ENCODE peak calls at places on chromosomes 5 and 9, in four cellular contexts. L, U, G and V are unnamed samples. For H3K4me1, the result is how much of the 10 kb centered on the place peaks cover.

GRCh38 chr9:130002320-130002719 is 40.7 kb downstream of the FNBP1 start:
- DNase-seq in L (no peak), G (no peak), U (no peak), V (no peak)

GRCh38 chr5:149656576-149657182 is 73.4 kb upstream of the PPARGC1B start:
- DNase-seq in G (no peak), U (no peak), L (peak), V (no peak)

GRCh38 chr9:96299823-96300222 is 2.2 kb downstream of the HSD17B3 start:
- DNase-seq in U (no peak), G (no peak), L (no peak), V (no peak)

GRCh38 chr5:158461240-158461854 is 602.4 kb upstream of the CLINT1 start:
- DNase-seq in U (peak), L (no peak), G (peak), V (no peak)

GRCh38 chr9:15834541-15834940 is 281.7 kb downstream of the CCDC171 start:
- DNase-seq in G (no peak), U (no peak), L (no peak), V (no peak)

GRCh38 chr5:60510049-60510448 is 189.9 kb downstream of the DEPDC1B start:
- DNase-seq in G (no peak), U (no peak), L (no peak), V (no peak)

GRCh38 chr5:150457112-150457511 is 7.6 kb upstream of the RPS14 start:
- DNase-seq in U (no peak), G (no peak), L (peak), V (no peak)

GRCh38 chr9:7324031-7324654 is 475.4 kb downstream of the DMAC1 start:
- DNase-seq in G (no peak), U (no peak), L (no peak), V (no peak)

GRCh38 chr9:72597181-72597517 is 75.7 kb downstream of the TMC1 start:
- DNase-seq in G (no peak), U (no peak), L (no peak), V (no peak)

GRCh38 chr5:177317959-177318377 is 6.3 kb upstream of the MXD3 start:
- DNase-seq in G (peak), U (peak), L (peak), V (peak)

GRCh38 chr5:149581931-149582768 is 852 bp downstream of the ARHGEF37 start:
- DNase-seq in G (no peak), U (peak), L (no peak), V (no peak)

GRCh38 chr5:128350705-128351104 is 187.3 kb downstream of the FBN2 start:
- DNase-seq in G (no peak), U (no peak), L (no peak), V (no peak)

GRCh38 chr5:37825334-37825915 is 14.4 kb downstream of the GDNF start:
- DNase-seq in G (no peak), U (no peak), L (no peak), V (no peak)

GRCh38 chr9:20636883-20637440 is 14.7 kb upstream of the MLLT3 start:
- DNase-seq in U (no peak), L (no peak), G (no peak), V (no peak)

GRCh38 chr5:38104497-38105230 is 153.7 kb upstream of the EGFLAM start:
- DNase-seq in G (no peak), L (no peak), U (no peak), V (no peak)

GRCh38 chr9:100099722-100100042 is 639 bp downstream of the INVS start:
- DNase-seq in G (no peak), L (no peak), U (peak), V (no peak)

GRCh38 chr9:18385676-18386075 is 88.3 kb upstream of the ADAMTSL1 start:
- DNase-seq in G (no peak), U (no peak), L (no peak), V (no peak)

GRCh38 chr9:122051401-122052346 is 41.4 kb downstream of the TTLL11 start:
- DNase-seq in G (no peak), L (no peak), U (no peak), V (no peak)

GRCh38 chr5:11928909-11929308 is 24.7 kb upstream of the CTNND2 start:
- DNase-seq in L (no peak), U (no peak), G (no peak), V (no peak)

GRCh38 chr9:80649001-80649420 is 1040.3 kb downstream of the TLE1 start:
- DNase-seq in U (no peak), G (peak), L (peak), V (no peak)

GRCh38 chr5:79235222-79235577 is 731 bp upstream of the JMY start:
- DNase-seq in G (no peak), U (no peak), L (no peak), V (no peak)

GRCh38 chr9:76588320-76588719 is 129.3 kb downstream of the GCNT1 start:
- DNase-seq in G (no peak), U (no peak), L (no peak), V (no peak)

GRCh38 chr5:133819977-133820471 is 148.4 kb downstream of the C5orf15 start:
- DNase-seq in U (no peak), L (peak), G (no peak), V (no peak)
- H3K4me3 ChIP-seq in U (no peak), L (no peak), G (no peak), V (no peak)

GRCh38 chr9:37295178-37295577 is 127.3 kb upstream of the GRHPR start:
- DNase-seq in L (no peak), U (no peak), G (no peak), V (no peak)
- H3K4me1 ChIP-seq in L (under half), U (under half), G (under half), V (half or more)

DNA sequence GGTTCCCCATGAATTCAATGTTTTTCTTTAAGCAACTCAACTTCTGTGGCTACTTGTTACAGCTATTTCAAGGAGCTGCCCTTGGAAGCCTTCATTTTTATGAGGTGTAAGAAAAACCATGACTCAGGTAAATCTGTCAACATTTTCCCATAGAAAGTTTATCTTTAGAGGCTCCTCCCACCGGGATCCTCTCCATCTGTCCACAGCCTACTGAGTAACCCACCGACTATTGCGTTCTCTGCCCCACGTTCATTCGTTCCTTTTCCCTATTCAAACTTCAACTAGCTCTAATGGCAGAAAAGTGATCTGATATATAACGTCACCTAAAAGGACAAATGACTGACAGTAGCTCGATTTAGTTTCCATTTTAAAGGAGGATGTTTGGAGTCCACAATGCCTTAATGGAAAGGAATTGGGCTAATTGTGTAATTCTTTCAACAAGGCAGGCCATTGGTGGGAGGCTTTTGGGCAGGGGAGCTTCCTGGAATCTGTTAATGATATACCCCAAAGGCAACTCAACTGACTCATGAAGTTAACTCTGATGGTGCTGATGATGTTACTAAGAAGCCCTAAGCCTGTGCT is 29.3 kb upstream of the NR3C1 start:
- DNase-seq in L (no peak), G (no peak), U (no peak), V (no peak)
- H3K4me3 ChIP-seq in L (no peak), G (no peak), U (no peak), V (no peak)

DNA sequence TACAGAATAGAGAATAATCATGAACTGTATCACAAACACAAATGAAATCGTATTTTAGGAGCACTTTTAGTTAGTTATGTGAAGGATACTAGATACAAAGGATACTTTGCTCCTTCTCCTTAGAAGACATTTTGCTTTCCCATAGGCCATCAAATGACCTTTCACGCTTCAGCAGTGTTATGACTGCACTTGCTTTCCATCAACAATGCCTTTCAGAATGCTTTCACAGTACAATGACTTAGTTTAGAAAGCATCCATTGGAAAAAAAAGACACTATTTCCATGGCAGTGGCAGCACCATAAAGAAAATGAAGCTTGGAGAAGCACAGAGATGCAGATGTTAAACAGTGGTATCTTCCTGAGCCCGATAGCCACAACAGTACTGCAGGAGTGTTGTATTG is 203.9 kb downstream of the PCSK1 start:
- DNase-seq in U (no peak), G (no peak), L (no peak), V (no peak)
- H3K4me1 ChIP-seq in U (under half), G (under half), L (under half), V (under half)